ENCODE peak calls at places on chromosomes 12 and 14, in five cellular contexts. G is hepatocyte; M is CD8-positive, alpha-beta memory T cell; W is heart right ventricle; R is GM23248. S is an unnamed sample. For H3K4me1, the result is how much of the 10 kb centered on the place peaks cover.

GRCh38 chr12:93570552-93571359 is 1.7 kb upstream of the SOCS2 start:
- DNase-seq in G (peak), M (peak), W (peak), R (peak), S (peak)

GRCh38 chr12:108135627-108136026 is 6.5 kb downstream of the WSCD2 start:
- DNase-seq in G (no peak), M (no peak), W (no peak), R (no peak), S (no peak)

GRCh38 chr14:91095178-91095577 is 18.7 kb upstream of the DGLUCY start:
- DNase-seq in G (no peak), M (no peak), W (no peak), R (no peak), S (no peak)

GRCh38 chr12:111447571-111448265 is 42.0 kb downstream of the SH2B3 start:
- DNase-seq in G (no peak), M (no peak), W (no peak), R (no peak), S (no peak)

GRCh38 chr12:28313631-28314030 is 123.4 kb downstream of the CCDC91 start:
- DNase-seq in G (no peak), M (no peak), W (no peak), R (peak), S (no peak)

GRCh38 chr12:53096089-53096741 is 1.3 kb upstream of the IGFBP6 start:
- DNase-seq in G (no peak), M (no peak), W (peak), R (peak), S (no peak)

GRCh38 chr14:22375321-22375930 is 213.6 kb downstream of the DAD1 start:
- DNase-seq in G (peak), M (no peak), W (no peak), R (peak), S (no peak)

GRCh38 chr12:92259852-92260251 is 114.2 kb upstream of the BTG1 start:
- DNase-seq in G (no peak), M (no peak), W (no peak), R (no peak), S (no peak)

GRCh38 chr14:33916663-33917565 is 34.0 kb downstream of the EGLN3 start:
- DNase-seq in G (no peak), M (no peak), W (no peak), R (peak), S (no peak)

GRCh38 chr14:74941676-74942097 is 13.7 kb downstream of the PGF start:
- DNase-seq in G (peak), M (peak), W (peak), R (peak), S (peak)

DNA sequence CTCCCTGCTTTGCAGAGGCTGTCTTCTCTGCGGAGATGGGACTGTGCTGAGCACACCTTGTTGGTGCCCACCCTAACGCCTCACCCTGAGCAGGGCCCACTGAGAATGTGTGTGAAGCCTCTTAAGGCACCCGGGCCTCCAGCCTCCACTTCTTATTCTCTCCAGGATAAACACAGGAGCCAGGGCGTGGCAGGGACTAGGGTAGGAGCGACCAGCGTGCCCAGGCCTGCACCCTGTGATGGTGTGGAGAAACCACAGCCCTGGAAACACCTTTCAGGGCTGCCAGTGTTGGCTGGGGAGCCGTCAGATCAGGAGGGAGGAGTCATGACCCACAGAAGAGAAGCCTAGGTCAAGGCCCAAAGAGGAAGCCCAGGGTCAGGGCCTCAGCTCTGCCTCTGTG is 41.3 kb downstream of the VDR start:
- DNase-seq in G (no peak), M (no peak), W (no peak), R (no peak), S (no peak)
- H3K27ac ChIP-seq in G (no peak), M (no peak), W (no peak), R (no peak), S (no peak)

GRCh38 chr12:45050751-45051489 is at the start of gene DBX2:
- DNase-seq in G (peak), M (no peak), W (peak), R (peak), S (no peak)

GRCh38 chr12:45050331-45050750 is 558 bp downstream of the DBX2 start:
- DNase-seq in G (no peak), M (no peak), W (no peak), R (no peak), S (no peak)

GRCh38 chr12:45051490-45052105 is 699 bp upstream of the DBX2 start:
- DNase-seq in G (no peak), M (no peak), W (no peak), R (peak), S (no peak)

GRCh38 chr12:45049912-45050318 is 984 bp downstream of the DBX2 start:
- DNase-seq in G (no peak), M (no peak), W (no peak), R (peak), S (no peak)
- H3K4me3 ChIP-seq in G (no peak), M (no peak), W (peak), R (no peak), S (no peak)

GRCh38 chr14:68932219-68932618 is 46.9 kb downstream of the ACTN1 start:
- DNase-seq in G (no peak), M (no peak), W (no peak), R (peak), S (no peak)
- H3K4me1 ChIP-seq in G (under half), M (under half), W (half or more), R (under half), S (under half)

DNA sequence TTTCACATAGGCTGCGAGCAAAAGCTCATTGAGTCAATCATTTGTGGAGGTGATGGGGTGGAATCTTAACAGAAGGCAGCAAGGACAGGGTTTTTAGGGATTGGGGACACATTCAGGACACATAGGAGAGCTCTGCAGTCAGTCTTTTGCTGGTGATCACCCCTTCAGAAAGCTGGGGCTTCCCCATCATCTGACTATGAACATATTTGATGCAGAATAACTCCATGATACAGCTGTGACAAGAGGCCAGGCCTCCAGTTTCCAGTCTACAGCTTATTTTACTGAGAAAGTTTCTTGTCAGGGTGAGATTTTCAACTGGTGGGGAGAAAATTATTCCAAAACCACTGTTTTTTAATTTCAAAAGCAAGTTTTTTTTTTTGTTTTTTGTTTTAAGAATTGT is 134.2 kb downstream of the TMEM30B start:
- DNase-seq in G (no peak), M (no peak), W (no peak), R (no peak), S (no peak)
- H3K27ac ChIP-seq in G (peak), M (no peak), W (peak), R (peak), S (no peak)

GRCh38 chr12:119949145-119949544 is 39.9 kb upstream of the BICDL1 start:
- DNase-seq in G (no peak), M (no peak), W (no peak), R (no peak), S (no peak)
- H3K4me3 ChIP-seq in G (no peak), M (no peak), W (no peak), R (no peak), S (no peak)

GRCh38 chr12:116259800-116260589 is 17.5 kb downstream of the MED13L start:
- DNase-seq in G (no peak), M (no peak), W (no peak), R (no peak), S (no peak)

GRCh38 chr12:116261525-116262100 is 15.9 kb downstream of the MED13L start:
- DNase-seq in G (no peak), M (no peak), W (no peak), R (no peak), S (no peak)

GRCh38 chr12:116262741-116263140 is 14.8 kb downstream of the MED13L start:
- DNase-seq in G (no peak), M (no peak), W (no peak), R (no peak), S (no peak)

GRCh38 chr12:116257213-116257612 is 20.3 kb downstream of the MED13L start:
- DNase-seq in G (peak), M (no peak), W (no peak), R (peak), S (no peak)

DNA sequence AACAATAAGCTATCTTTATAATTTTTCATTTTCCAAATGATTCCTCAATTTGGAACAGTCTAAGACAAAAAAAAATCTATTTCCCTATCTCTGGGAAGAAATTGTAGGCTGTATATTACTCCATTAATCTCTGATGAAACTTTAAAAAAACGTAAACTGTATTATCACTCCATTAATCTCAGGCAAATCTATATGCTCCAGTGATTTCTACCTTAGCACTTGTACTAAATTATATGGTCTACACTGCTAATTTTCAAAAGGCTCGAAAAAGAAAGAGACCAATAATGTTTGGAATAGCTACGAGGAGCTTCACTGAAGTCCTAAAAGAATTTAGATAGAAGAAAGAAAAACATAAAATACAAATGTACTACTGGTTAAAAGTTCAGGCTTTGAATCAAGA is 19.7 kb downstream of the MED13L start:
- DNase-seq in G (no peak), M (no peak), W (no peak), R (no peak), S (no peak)
- H3K4me1 ChIP-seq in G (under half), M (under half), W (half or more), R (under half), S (under half)

DNA sequence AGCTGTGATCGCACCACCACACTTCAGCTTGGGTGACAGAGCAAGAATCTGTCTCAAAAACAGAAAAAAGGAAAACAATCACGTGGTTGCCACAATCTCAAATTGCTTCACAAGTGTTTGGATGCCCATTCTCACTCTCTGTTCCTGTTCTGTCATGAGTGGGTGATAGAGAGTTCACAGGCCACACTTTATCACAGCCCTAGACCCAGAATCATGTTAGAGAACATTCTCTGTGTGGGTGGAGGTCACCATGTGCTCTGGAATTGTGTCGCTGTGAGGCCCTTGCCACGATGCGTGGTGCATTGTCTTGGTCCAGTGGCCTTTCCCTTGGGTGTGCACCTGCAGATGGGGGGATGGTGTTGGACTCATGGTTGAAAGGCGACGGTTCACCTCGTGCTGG is 91.7 kb downstream of the SLC24A4 start:
- DNase-seq in G (no peak), M (no peak), W (no peak), R (no peak), S (no peak)
- H3K27ac ChIP-seq in G (no peak), M (no peak), W (no peak), R (no peak), S (no peak)

GRCh38 chr14:67413806-67414769 is 2.1 kb upstream of the PLEK2 start:
- DNase-seq in G (peak), M (no peak), W (no peak), R (peak), S (no peak)

GRCh38 chr14:67411820-67412421 is at the start of gene PLEK2:
- DNase-seq in G (peak), M (peak), W (peak), R (peak), S (peak)

GRCh38 chr14:67410313-67410712 is 1.7 kb downstream of the PLEK2 start:
- DNase-seq in G (peak), M (no peak), W (no peak), R (no peak), S (no peak)

GRCh38 chr14:67409461-67409860 is 2.5 kb downstream of the PLEK2 start:
- DNase-seq in G (peak), M (no peak), W (no peak), R (no peak), S (no peak)

GRCh38 chr14:67411375-67411774 is 590 bp downstream of the PLEK2 start:
- DNase-seq in G (no peak), M (no peak), W (no peak), R (peak), S (no peak)
- H3K4me3 ChIP-seq in G (no peak), M (no peak), W (peak), R (peak), S (peak)

DNA sequence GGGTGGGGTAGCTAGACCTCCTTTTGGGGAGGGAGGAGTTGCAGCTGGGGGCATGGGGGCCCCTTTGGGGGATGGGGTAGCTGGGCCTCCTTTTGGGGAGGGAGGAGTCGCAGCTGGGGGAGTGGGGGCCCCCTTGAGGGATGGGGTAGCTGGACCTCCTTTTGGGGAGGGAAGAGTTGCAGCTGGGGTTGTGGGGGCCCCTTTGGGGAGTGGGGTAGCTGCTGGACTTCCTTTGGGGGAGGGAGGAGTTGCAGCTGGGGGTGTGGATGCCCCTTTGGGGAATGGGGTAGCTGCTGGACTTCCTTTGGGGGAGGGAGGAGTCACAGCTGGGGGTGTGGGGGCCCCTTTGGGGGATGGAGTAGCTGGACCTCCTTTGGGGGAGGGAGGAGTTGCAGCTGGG is 6.9 kb downstream of the NACA start:
- DNase-seq in G (no peak), M (no peak), W (no peak), R (no peak), S (no peak)
- H3K4me1 ChIP-seq in G (under half), M (half or more), W (half or more), R (under half), S (under half)